ENCODE peak calls at places on chromosome 9, in eight cellular contexts. N is CD8-positive, alpha-beta T cell; S is IMR-90; G is AG04450; D is GM12878; L is omental fat pad; P is activated CD8-positive, alpha-beta T cell treated with anti-CD3 and anti-CD28 coated beads for 36 hours; A is GM12865. H is an unnamed sample.

GRCh38 chr9:124456341-124457078 is 6.3 kb downstream of the ADGRD2 start:
- DNase-seq in N (no peak), S (no peak), G (no peak), D (no peak), L (no peak), P (no peak), A (no peak), H (no peak)

GRCh38 chr9:37650873-37651768 is at the start of gene FRMPD1:
- DNase-seq in N (peak; percentile 18), S (peak; percentile 14), G (no peak), D (no peak), L (no peak), P (peak; percentile 56), A (peak; percentile 58), H (no peak)

GRCh38 chr9:127124091-127124490 is 1.7 kb upstream of the ANGPTL2 start:
- DNase-seq in N (no peak), S (no peak), G (no peak), D (no peak), L (no peak), P (no peak), A (no peak), H (no peak)

GRCh38 chr9:469672-470040 is 255.0 kb downstream of the DOCK8 start:
- DNase-seq in N (no peak), S (no peak), G (no peak), D (no peak), L (no peak), P (no peak), A (peak; percentile 72), H (peak; percentile 26)

GRCh38 chr9:126763130-126763764 is 41.6 kb upstream of the ZBTB43 start:
- DNase-seq in N (no peak), S (no peak), G (no peak), D (no peak), L (no peak), P (peak; percentile 26), A (peak; percentile 19), H (no peak)

GRCh38 chr9:129354498-129354897 is 176.4 kb upstream of the IER5L start:
- DNase-seq in N (no peak), S (no peak), G (no peak), D (no peak), L (no peak), P (no peak), A (no peak), H (no peak)

GRCh38 chr9:123742009-123742767 is 187.7 kb downstream of the DENND1A start:
- DNase-seq in N (no peak), S (peak; percentile 57), G (no peak), D (no peak), L (no peak), P (no peak), A (no peak), H (no peak)

GRCh38 chr9:93108301-93109041 is 12.5 kb downstream of the CARD19 start:
- DNase-seq in N (no peak), S (no peak), G (no peak), D (no peak), L (peak; percentile 18), P (peak; percentile 66), A (peak; percentile 34), H (no peak)

GRCh38 chr9:37025381-37026084 is 8.5 kb downstream of the PAX5 start:
- DNase-seq in N (no peak), S (no peak), G (no peak), D (no peak), L (no peak), P (no peak), A (no peak), H (no peak)

GRCh38 chr9:4297795-4298254 is 2.0 kb downstream of the GLIS3 start:
- DNase-seq in N (no peak), S (peak; percentile 65), G (no peak), D (no peak), L (peak; percentile 32), P (peak; percentile 55), A (peak; percentile 66), H (peak; percentile 80)

GRCh38 chr9:136718463-136719211 is 6.3 kb downstream of the DIPK1B start:
- DNase-seq in N (no peak), S (no peak), G (no peak), D (no peak), L (no peak), P (no peak), A (no peak), H (no peak)

GRCh38 chr9:126420643-126421564 is 94.3 kb downstream of the MVB12B start:
- DNase-seq in N (no peak), S (peak; percentile 58), G (no peak), D (no peak), L (no peak), P (no peak), A (no peak), H (no peak)

GRCh38 chr9:72972636-72973035 is 19.8 kb upstream of the ALDH1A1 start:
- DNase-seq in N (no peak), S (no peak), G (no peak), D (no peak), L (no peak), P (no peak), A (no peak), H (no peak)

DNA sequence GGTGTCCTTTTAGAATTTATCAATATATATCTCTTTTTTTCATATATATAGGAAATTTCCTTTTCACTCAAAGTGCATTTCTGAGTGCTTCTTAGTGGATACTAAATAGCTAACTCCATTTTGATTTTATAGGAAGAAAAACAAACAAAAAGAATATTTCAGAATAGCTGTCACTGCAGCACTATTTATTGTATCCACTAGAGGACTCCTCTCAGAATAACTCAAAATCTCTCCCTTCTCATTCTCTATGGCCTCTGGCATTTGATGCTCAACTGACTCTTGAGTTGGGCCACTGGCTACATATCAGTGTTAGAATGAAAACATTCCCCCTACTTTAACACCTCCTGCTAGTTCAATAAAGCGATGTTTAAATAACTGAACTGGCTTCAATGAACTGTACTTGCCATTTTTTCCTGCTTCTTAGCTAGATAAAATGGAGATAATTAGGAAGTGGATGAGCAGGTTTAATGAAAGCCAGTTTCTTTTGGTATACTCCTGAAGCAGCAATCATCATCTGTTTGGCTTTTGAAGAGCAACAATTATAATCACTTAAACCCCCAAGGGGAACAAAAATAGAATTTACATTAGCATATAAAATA is 16.6 kb upstream of the ELAVL2 start:
- DNase-seq in N (no peak), S (no peak), G (no peak), D (no peak), L (no peak), P (no peak), A (no peak), H (no peak)
- TF ChIP-seq CTCF in N (no peak), S (no peak), G (no peak), D (no peak), L (no peak), P (no peak), A (no peak), H (peak; percentile 31)

DNA sequence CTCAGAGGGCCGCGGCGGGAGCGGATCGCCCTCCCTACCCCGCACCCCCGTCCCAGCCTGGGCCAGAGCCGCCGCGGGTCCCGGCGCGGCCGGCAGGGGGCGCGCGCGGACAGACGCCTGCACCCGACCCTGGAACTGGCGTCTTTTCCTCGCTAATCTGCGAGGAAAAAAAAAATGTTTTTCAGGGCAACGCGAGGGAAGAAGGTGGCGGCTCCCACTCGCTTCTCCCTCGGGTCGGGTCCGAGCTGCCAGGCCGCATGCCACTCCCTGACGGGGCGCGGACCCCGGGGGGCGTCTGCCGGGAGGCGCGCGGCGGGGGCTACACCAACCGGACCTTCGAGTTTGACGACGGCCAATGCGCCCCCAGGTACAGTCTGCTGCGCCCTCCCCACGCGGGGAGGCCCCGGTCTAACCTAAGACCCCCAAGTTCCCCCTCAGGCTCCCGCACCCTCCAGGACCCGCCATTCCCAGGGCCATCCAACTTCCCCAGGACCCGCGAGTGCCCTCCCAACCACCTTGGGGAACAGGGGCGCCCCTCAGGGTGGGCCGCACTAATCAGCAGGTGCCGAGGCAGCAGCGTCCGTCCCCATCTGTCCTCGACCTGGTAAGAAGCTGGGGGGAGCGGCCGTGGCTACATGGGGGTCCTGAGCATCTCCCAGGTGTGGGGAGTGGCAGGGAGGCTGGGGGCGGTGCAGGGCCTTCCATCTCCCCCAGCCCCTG is at the start of gene KCNT1:
- DNase-seq in N (peak; percentile 14), S (peak; percentile 13), G (no peak), D (no peak), L (no peak), P (peak; percentile 65), A (peak; percentile 15), H (peak; percentile 84)
- TF ChIP-seq CTCF in N (peak; percentile 84), S (peak; percentile 92), G (peak; percentile 68), D (peak; percentile 70), L (no peak), P (peak; percentile 93), A (peak; percentile 74), H (peak; percentile 99)

DNA sequence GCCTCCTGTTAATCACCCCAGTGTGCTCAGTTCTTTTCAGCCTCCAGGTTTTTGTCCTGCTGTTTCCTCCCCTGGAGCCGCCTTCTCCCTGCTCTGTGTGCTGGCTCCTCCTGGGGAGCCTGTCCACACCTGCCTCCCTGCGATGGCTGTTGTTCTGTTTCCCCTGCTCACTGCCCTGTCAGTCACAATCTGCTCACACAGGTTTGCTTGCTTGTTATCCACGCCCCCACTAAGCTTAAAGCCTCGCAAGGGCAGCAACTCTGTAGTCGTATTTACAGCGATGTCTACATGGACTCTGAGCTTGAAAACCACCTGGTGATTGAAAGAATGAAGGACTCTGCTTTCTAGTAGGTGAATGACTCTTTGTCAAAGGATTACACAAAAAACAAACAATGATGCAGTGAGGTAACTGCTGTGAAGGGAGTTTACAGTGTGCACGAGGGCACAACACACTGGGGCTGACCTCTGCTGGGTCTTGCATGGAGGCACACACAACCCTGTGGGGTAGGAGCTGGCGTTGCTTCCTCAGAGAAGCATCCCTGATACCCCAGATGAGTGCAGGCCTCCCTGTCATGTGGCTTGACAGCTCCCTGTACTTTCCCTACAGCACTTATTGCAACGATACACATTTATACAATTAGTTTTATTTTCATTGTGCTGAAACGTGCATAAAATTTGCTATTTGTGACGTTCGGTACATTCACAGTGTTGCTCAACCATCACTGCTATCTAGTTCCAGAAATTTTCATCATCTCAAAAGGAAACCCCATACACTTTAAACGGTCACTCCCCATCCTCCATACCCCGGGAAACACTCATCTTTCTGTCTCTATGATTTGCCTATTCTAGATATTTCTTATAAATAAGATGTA is 39.7 kb upstream of the TEX48 start:
- DNase-seq in N (no peak), S (peak; percentile 44), G (no peak), D (no peak), L (no peak), P (no peak), A (no peak), H (no peak)
- TF ChIP-seq CTCF in N (no peak), S (no peak), G (no peak), D (no peak), L (no peak), P (no peak), A (no peak), H (no peak)

GRCh38 chr9:5800969-5801738 is 31.8 kb downstream of the ERMP1 start:
- DNase-seq in N (no peak), S (no peak), G (no peak), D (no peak), L (no peak), P (no peak), A (no peak), H (no peak)

GRCh38 chr9:5801739-5802113 is 31.2 kb downstream of the ERMP1 start:
- DNase-seq in N (no peak), S (no peak), G (no peak), D (no peak), L (no peak), P (no peak), A (no peak), H (no peak)

GRCh38 chr9:5798581-5798980 is 34.3 kb downstream of the ERMP1 start:
- DNase-seq in N (no peak), S (no peak), G (no peak), D (no peak), L (no peak), P (no peak), A (no peak), H (no peak)

GRCh38 chr9:5796298-5796697 is 36.6 kb downstream of the ERMP1 start:
- DNase-seq in N (no peak), S (no peak), G (no peak), D (no peak), L (no peak), P (no peak), A (no peak), H (no peak)

GRCh38 chr9:5799314-5799713 is 33.6 kb downstream of the ERMP1 start:
- DNase-seq in N (no peak), S (peak; percentile 59), G (peak; percentile 18), D (no peak), L (no peak), P (peak; percentile 25), A (no peak), H (no peak)
- TF ChIP-seq CTCF in N (no peak), S (peak; percentile 78), G (peak; percentile 89), D (peak; percentile 65), L (no peak), P (peak; percentile 43), A (peak; percentile 23), H (peak; percentile 53)